ENCODE peak calls at places on chromosomes 1 and 21, in four cellular contexts. G, K, H and E are unnamed samples.

GRCh38 chr1:209873067-209873810 is 45.5 kb downstream of the UTP25 start:
- DNase-seq in G (no peak), K (no peak), H (no peak), E (no peak)

GRCh38 chr1:97849350-97850339 is 71.2 kb downstream of the DPYD start:
- DNase-seq in G (peak; percentile 12), K (no peak), H (peak; percentile 12), E (peak; percentile 92)

GRCh38 chr1:179155615-179156014 is 73.7 kb downstream of the TOR3A start:
- DNase-seq in G (no peak), K (no peak), H (no peak), E (no peak)

GRCh38 chr1:73044241-73044640 is 761.9 kb upstream of the NEGR1 start:
- DNase-seq in G (no peak), K (no peak), H (peak; percentile 5), E (peak; percentile 55)

GRCh38 chr1:37867784-37868183 is 8.4 kb upstream of the MTF1 start:
- DNase-seq in G (no peak), K (no peak), H (no peak), E (no peak)

GRCh38 chr1:43671193-43671592 is 21.2 kb downstream of the KDM4A start:
- DNase-seq in G (no peak), K (no peak), H (no peak), E (no peak)

GRCh38 chr21:33367309-33367973 is 35.8 kb upstream of the IFNGR2 start:
- DNase-seq in G (no peak), K (no peak), H (no peak), E (no peak)

GRCh38 chr1:227312364-227313025 is 5.8 kb downstream of the CDC42BPA start:
- DNase-seq in G (no peak), K (no peak), H (no peak), E (no peak)

GRCh38 chr1:218426343-218426657 is 81.2 kb downstream of the TGFB2 start:
- DNase-seq in G (no peak), K (no peak), H (peak; percentile 35), E (no peak)

GRCh38 chr1:99979071-99979470 is 9.3 kb downstream of the SLC35A3 start:
- DNase-seq in G (no peak), K (no peak), H (no peak), E (no peak)

GRCh38 chr1:62530516-62531154 is 66.7 kb upstream of the ANGPTL3 start:
- DNase-seq in G (no peak), K (peak; percentile 45), H (peak; percentile 72), E (peak; percentile 37)

GRCh38 chr1:21124846-21125245 is 51.9 kb downstream of the EIF4G3 start:
- DNase-seq in G (no peak), K (no peak), H (no peak), E (no peak)

GRCh38 chr1:87129606-87130005 is 199.1 kb upstream of the LMO4 start:
- DNase-seq in G (no peak), K (no peak), H (no peak), E (no peak)

GRCh38 chr1:33374336-33375105 is 53.6 kb upstream of the A3GALT2 start:
- DNase-seq in G (no peak), K (no peak), H (no peak), E (no peak)

GRCh38 chr1:241443561-241443960 is 76.0 kb downstream of the FH start:
- DNase-seq in G (no peak), K (no peak), H (no peak), E (no peak)

GRCh38 chr1:181105134-181106021 is 16.9 kb downstream of the IER5 start:
- DNase-seq in G (peak; percentile 97), K (peak; percentile 97), H (peak; percentile 97), E (peak; percentile 97)

GRCh38 chr21:33948096-33948950 is 32.7 kb upstream of the ATP5PO start:
- DNase-seq in G (peak; percentile 56), K (peak; percentile 69), H (peak; percentile 84), E (peak; percentile 81)

GRCh38 chr1:3107201-3107600 is 38.2 kb downstream of the PRDM16 start:
- DNase-seq in G (no peak), K (no peak), H (no peak), E (no peak)

GRCh38 chr1:215113776-215114153 is 31.2 kb downstream of the KCNK2 start:
- DNase-seq in G (no peak), K (no peak), H (no peak), E (no peak)

GRCh38 chr1:89721351-89721750 is 88.4 kb downstream of the LRRC8C start:
- DNase-seq in G (no peak), K (no peak), H (no peak), E (peak; percentile 73)

GRCh38 chr1:230823835-230824485 is 44.4 kb downstream of the C1orf198 start:
- DNase-seq in G (no peak), K (no peak), H (peak; percentile 35), E (no peak)

GRCh38 chr1:7149080-7149838 is 364.0 kb downstream of the CAMTA1 start:
- DNase-seq in G (no peak), K (peak; percentile 79), H (peak; percentile 21), E (no peak)

GRCh38 chr1:46342677-46343350 is 2.2 kb downstream of the NSUN4 start:
- DNase-seq in G (no peak), K (no peak), H (no peak), E (no peak)

GRCh38 chr1:174764186-174764585 is 235.6 kb upstream of the CACYBP start:
- DNase-seq in G (no peak), K (no peak), H (no peak), E (no peak)

GRCh38 chr1:156626079-156626438 is 6.8 kb downstream of the HAPLN2 start:
- DNase-seq in G (no peak), K (no peak), H (no peak), E (no peak)
- TF ChIP-seq CTCF in G (no peak), K (no peak), H (no peak), E (no peak)

GRCh38 chr1:29256395-29256794 is 20.1 kb downstream of the PTPRU start:
- DNase-seq in G (no peak), K (no peak), H (no peak), E (no peak)
- TF ChIP-seq CTCF in G (no peak), K (no peak), H (no peak), E (no peak)

GRCh38 chr1:15110867-15111230 is 42.7 kb upstream of the TMEM51 start:
- DNase-seq in G (no peak), K (no peak), H (no peak), E (no peak)
- TF ChIP-seq CTCF in G (no peak), K (no peak), H (peak; percentile 12), E (no peak)

GRCh38 chr21:25871566-25871965 is 136.8 kb downstream of the GABPA start:
- DNase-seq in G (no peak), K (no peak), H (no peak), E (no peak)
- TF ChIP-seq CTCF in G (peak; percentile 1), K (no peak), H (no peak), E (peak; percentile 45)

DNA sequence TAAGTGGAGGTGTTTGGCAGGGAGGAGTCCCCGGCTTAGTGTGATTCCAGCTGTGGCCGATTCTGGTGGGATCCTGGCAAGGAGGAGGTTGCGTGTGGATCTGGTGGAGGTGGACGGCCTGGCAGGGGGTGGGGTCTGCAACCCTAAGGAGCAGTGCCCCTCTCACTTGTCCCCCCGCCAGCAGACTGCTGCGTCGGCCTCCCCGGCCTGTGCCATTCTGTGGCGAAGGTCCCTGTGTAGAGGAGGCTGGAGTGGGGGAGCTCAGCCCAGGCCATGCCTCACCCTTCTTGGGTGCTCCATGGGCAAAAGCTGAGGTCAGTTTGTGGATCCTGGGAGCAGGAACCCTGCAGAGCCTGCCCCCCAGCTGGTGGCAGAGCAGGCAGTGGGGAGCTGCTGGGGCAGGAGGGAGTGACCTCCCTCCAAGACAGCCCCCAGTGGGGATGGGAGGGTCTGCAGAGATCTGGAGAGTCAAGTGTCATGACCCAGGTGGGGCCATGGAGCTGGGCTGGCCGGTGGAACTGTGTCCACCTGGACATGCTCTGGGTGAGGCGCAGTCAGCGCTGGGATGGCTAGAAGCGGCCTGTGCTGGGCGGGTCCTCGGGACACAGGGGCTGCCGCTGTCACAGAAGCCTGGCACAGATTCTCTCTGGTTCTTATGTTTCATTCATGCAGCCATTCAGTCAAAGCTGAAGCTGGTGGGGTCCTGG is 5.3 kb downstream of the MIB2 start:
- DNase-seq in G (no peak), K (no peak), H (no peak), E (no peak)
- TF ChIP-seq CTCF in G (no peak), K (no peak), H (no peak), E (no peak)

DNA sequence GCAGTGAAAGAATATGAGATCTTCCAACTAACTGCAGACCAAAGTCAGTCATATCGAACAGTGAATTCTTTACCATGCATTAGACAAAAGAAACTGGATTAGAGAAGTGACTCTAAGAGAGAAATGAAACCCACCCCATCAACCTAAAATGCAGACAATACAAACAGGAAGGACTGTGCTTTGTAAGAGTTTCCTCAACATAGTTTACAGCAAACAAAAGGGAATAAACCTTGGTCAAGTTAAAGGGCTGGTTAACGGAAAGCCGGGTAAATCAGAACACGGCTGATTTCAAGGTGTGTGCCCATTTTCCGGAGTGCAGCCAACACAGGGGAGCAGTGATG is 39.2 kb downstream of the SIPA1L2 start:
- DNase-seq in G (peak; percentile 9), K (no peak), H (no peak), E (no peak)
- TF ChIP-seq CTCF in G (no peak), K (no peak), H (no peak), E (no peak)

GRCh38 chr1:107748529-107748928 is 216.5 kb downstream of the VAV3 start:
- DNase-seq in G (no peak), K (no peak), H (peak; percentile 48), E (peak; percentile 73)

DNA sequence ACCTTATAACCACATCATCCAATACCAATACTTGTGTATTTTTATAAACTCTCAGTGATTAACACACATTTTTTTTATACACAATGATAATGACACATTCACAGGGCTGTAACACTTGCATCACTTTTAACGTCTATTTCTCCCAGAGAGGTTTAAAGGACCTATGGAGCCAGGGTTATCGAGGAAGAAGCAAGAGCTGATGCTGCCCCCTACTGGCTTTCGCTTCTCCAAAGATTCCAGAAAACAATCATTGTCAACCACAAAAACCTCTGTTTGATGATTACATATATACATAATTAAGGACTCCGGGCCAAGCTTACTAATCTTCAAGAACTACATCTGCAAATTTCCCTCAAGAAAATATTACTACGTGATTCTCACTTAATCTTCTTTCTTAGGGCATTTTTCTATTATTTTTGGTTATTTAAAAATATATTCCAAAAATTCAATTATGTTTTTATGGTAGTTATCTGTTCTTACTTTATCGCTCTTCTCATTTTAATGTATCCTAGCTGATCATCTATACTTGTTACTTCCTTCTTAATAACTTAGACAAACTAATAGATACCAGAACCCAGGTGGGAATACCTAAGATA is 214.5 kb downstream of the VAV3 start:
- DNase-seq in G (peak; percentile 19), K (peak; percentile 52), H (peak; percentile 87), E (peak; percentile 90)
- TF ChIP-seq CTCF in G (peak; percentile 43), K (peak; percentile 62), H (peak; percentile 85), E (peak; percentile 86)